ENCODE peak calls at places on chromosomes 12 and 14, in four cellular contexts. E is choroid plexus epithelial cell, U is cardiac muscle cell, Q is astrocyte of the cerebellum. A is an unnamed sample.

GRCh38 chr12:100401660-100402059 is 44.8 kb downstream of the SLC17A8 start:
- DNase-seq in E (peak), U (peak), Q (peak), A (peak)

GRCh38 chr12:116194935-116195431 is 82.5 kb downstream of the MED13L start:
- DNase-seq in E (no peak), U (no peak), Q (no peak), A (no peak)

GRCh38 chr12:32727237-32727636 is 28.5 kb downstream of the YARS2 start:
- DNase-seq in E (peak), U (peak), Q (no peak), A (no peak)

GRCh38 chr12:30847259-30847658 is 79.3 kb upstream of the TSPAN11 start:
- DNase-seq in E (peak), U (peak), Q (peak), A (no peak)

GRCh38 chr12:50401383-50402155 is 884 bp downstream of the LARP4 start:
- DNase-seq in E (peak), U (peak), Q (no peak), A (no peak)

GRCh38 chr14:73460691-73461127 is 2.4 kb upstream of the NUMB start:
- DNase-seq in E (peak), U (peak), Q (no peak), A (no peak)

GRCh38 chr12:93950321-93950720 is 198.1 kb upstream of the PLXNC1 start:
- DNase-seq in E (no peak), U (no peak), Q (no peak), A (no peak)

GRCh38 chr12:20443792-20444191 is 75.5 kb downstream of the PDE3A start:
- DNase-seq in E (no peak), U (no peak), Q (no peak), A (no peak)

GRCh38 chr14:100570726-100571454 is 16.3 kb downstream of the BEGAIN start:
- DNase-seq in E (no peak), U (no peak), Q (no peak), A (no peak)

GRCh38 chr12:570949-571794 is 92.1 kb downstream of the NINJ2 start:
- DNase-seq in E (peak), U (peak), Q (peak), A (peak)

GRCh38 chr14:104935955-104936354 is 11.3 kb downstream of the PLD4 start:
- DNase-seq in E (no peak), U (no peak), Q (no peak), A (no peak)

GRCh38 chr12:51977320-51977753 is 25.8 kb downstream of the ACVR1B start:
- DNase-seq in E (peak), U (peak), Q (no peak), A (no peak)

GRCh38 chr14:90495357-90496276 is 98.8 kb downstream of the CALM1 start:
- DNase-seq in E (peak), U (peak), Q (peak), A (peak)

GRCh38 chr14:73591690-73592448 is at the start of gene ACOT4:
- DNase-seq in E (peak), U (peak), Q (no peak), A (no peak)

GRCh38 chr12:75646329-75646940 is 135.0 kb upstream of the KRR1 start:
- DNase-seq in E (no peak), U (no peak), Q (no peak), A (no peak)

GRCh38 chr12:5429741-5430557 is 2.0 kb upstream of the NTF3 start:
- DNase-seq in E (no peak), U (no peak), Q (no peak), A (no peak)

GRCh38 chr14:20712900-20713299 is 24.3 kb downstream of the ANG start:
- DNase-seq in E (peak), U (no peak), Q (no peak), A (no peak)

GRCh38 chr14:103008126-103008525 is 49.2 kb downstream of the CDC42BPB start:
- DNase-seq in E (no peak), U (no peak), Q (no peak), A (no peak)

GRCh38 chr12:50517456-50518048 is 12.8 kb downstream of the DIP2B start:
- DNase-seq in E (peak), U (peak), Q (no peak), A (peak)

GRCh38 chr12:114167431-114167830 is 201.3 kb upstream of the RBM19 start:
- DNase-seq in E (no peak), U (peak), Q (no peak), A (peak)

GRCh38 chr12:62684586-62685295 is 218.1 kb downstream of the MON2 start:
- DNase-seq in E (no peak), U (peak), Q (no peak), A (peak)

GRCh38 chr12:22333751-22334695 is 484 bp downstream of the ST8SIA1 start:
- DNase-seq in E (no peak), U (no peak), Q (no peak), A (no peak)

GRCh38 chr12:68223067-68223747 is 2.4 kb downstream of the IL26 start:
- DNase-seq in E (peak), U (peak), Q (peak), A (peak)

GRCh38 chr14:89598548-89599186 is 181.6 kb upstream of the FOXN3 start:
- DNase-seq in E (peak), U (no peak), Q (no peak), A (no peak)

GRCh38 chr12:57627504-57628279 is 5.3 kb downstream of the B4GALNT1 start:
- DNase-seq in E (no peak), U (no peak), Q (no peak), A (no peak)

GRCh38 chr12:89353188-89353822 is 1.0 kb upstream of the DUSP6 start:
- DNase-seq in E (peak), U (peak), Q (no peak), A (no peak)

GRCh38 chr14:99041141-99041819 is 230.7 kb downstream of the BCL11B start:
- DNase-seq in E (no peak), U (no peak), Q (no peak), A (no peak)

GRCh38 chr14:105364100-105364708 is 34.1 kb upstream of the TEX22 start:
- DNase-seq in E (peak), U (peak), Q (no peak), A (no peak)

GRCh38 chr12:76976777-76977465 is 88.4 kb downstream of the E2F7 start:
- DNase-seq in E (peak), U (no peak), Q (no peak), A (peak)

GRCh38 chr12:98595152-98595988 is 1.9 kb downstream of the SLC25A3 start:
- DNase-seq in E (peak), U (peak), Q (peak), A (peak)

GRCh38 chr12:61750604-61751003 is 509.6 kb upstream of the USP15 start:
- DNase-seq in E (peak), U (peak), Q (no peak), A (no peak)

GRCh38 chr12:19779393-19780056 is 340.2 kb downstream of the AEBP2 start:
- DNase-seq in E (peak), U (peak), Q (no peak), A (no peak)

GRCh38 chr12:93773122-93773871 is 96.1 kb downstream of the CRADD start:
- DNase-seq in E (peak), U (peak), Q (no peak), A (no peak)

GRCh38 chr14:89963288-89963978 is 7.7 kb downstream of the TDP1 start:
- DNase-seq in E (no peak), U (no peak), Q (no peak), A (no peak)

GRCh38 chr12:48997719-48998496 is 1.3 kb downstream of the DDN start:
- DNase-seq in E (no peak), U (no peak), Q (no peak), A (no peak)

GRCh38 chr14:23339506-23340268 is 13.0 kb downstream of the SLC22A17 start:
- DNase-seq in E (no peak), U (no peak), Q (no peak), A (no peak)

GRCh38 chr14:96040836-96041371 is 1.7 kb downstream of the C14orf132 start:
- DNase-seq in E (peak), U (no peak), Q (no peak), A (no peak)
- H3K4me3 ChIP-seq in E (peak), U (no peak), Q (peak), A (peak)

DNA sequence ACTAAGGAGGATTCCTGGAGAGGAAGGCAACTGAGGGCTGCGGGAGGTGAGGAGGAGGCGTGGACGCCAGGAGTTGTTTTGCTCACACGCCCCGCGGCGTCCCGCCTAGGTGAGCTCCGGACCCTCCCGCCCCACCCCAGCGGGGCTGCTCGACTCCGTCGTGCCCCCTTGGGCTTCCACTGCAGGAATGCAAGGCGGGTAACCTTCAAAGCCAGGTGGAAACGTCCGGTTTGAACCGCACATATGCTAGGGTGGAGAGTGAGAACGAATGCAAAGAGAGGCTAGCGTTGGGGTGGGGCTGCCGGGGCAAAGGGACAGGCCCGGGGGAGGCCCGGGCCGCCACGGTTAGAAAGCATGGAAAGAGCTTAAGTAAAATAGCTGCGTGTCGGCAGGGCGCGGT is 5.4 kb upstream of the DPPA3 start:
- DNase-seq in E (no peak), U (no peak), Q (no peak), A (no peak)
- H3K4me3 ChIP-seq in E (no peak), U (no peak), Q (no peak), A (no peak)

GRCh38 chr14:37196604-37197420 is 925 bp upstream of the MIPOL1 start:
- DNase-seq in E (no peak), U (no peak), Q (no peak), A (no peak)
- H3K4me3 ChIP-seq in E (peak), U (peak), Q (peak), A (peak)

GRCh38 chr14:77183896-77184295 is 2.3 kb downstream of the TMEM63C start:
- DNase-seq in E (no peak), U (no peak), Q (no peak), A (no peak)

GRCh38 chr14:77184396-77185092 is 2.9 kb downstream of the TMEM63C start:
- DNase-seq in E (no peak), U (no peak), Q (no peak), A (no peak)

GRCh38 chr14:77185093-77185465 is 3.5 kb downstream of the TMEM63C start:
- DNase-seq in E (no peak), U (no peak), Q (no peak), A (no peak)

GRCh38 chr14:77181124-77181602 is 435 bp upstream of the TMEM63C start:
- DNase-seq in E (no peak), U (no peak), Q (no peak), A (no peak)

DNA sequence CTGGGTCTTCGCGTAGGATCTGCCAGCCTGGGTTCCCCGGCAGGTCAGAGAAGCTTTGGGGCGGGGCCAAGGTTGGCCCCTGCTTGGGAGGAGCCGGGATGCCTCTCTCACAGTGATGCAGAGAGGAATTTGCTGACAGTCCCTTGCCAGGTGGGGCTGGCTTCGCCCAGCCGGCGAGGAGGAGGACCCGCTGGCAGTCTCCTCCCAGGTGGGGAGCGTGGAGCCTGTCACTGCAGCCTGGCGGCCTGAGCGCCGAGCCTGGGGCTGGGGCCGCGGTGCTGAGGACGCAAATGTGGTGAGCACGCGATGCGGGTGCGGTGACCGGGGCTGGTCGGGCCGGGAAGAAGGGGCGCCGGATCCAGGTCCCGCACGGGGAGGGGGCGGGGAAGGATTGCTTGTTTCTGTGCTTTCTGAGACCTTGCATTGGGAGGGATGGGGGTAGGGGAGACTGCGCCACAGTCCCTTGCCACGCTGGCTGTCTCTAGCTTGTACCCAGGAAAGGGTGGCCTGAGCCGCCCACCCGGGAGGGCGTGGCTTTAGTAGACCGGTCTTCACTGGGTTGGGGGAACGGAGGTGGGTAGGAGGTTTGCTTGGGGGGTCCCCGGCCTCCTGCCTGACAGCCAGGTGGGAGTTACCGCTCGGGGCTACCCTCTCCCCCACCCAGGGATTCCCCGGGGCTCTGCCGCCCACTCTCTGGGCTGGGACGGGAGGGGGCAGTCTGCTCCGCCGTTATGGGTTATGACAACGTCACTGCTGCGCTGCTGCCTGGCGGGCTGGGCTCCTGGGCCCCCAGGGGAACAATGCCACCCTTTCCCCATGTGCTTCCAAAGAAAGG is at the start of gene TMEM63C:
- DNase-seq in E (peak), U (peak), Q (no peak), A (no peak)
- H3K4me3 ChIP-seq in E (peak), U (peak), Q (peak), A (peak)

GRCh38 chr12:123972448-123973401 is at the start of the genes CCDC92 and ZNF664:
- DNase-seq in E (peak), U (peak), Q (peak), A (peak)

GRCh38 chr12:123973552-123974341 is 732 bp downstream of the ZNF664 start:
- DNase-seq in E (no peak), U (peak), Q (no peak), A (no peak)

GRCh38 chr12:123967121-123967586 is 5.5 kb downstream of the CCDC92 start:
- DNase-seq in E (no peak), U (no peak), Q (no peak), A (no peak)

GRCh38 chr12:123971770-123972447 is 722 bp downstream of the CCDC92 start:
- DNase-seq in E (peak), U (peak), Q (peak), A (no peak)

GRCh38 chr12:123971449-123971769 is 1.2 kb downstream of the CCDC92 start:
- DNase-seq in E (no peak), U (no peak), Q (no peak), A (no peak)
- H3K4me3 ChIP-seq in E (peak), U (peak), Q (peak), A (peak)

GRCh38 chr14:21891921-21892320 is 218.3 kb upstream of the OR4E1 start:
- DNase-seq in E (no peak), U (no peak), Q (no peak), A (no peak)

GRCh38 chr14:21894003-21894897 is 220.6 kb upstream of the OR4E1 start:
- DNase-seq in E (peak), U (peak), Q (no peak), A (no peak)
- H3K4me3 ChIP-seq in E (no peak), U (no peak), Q (no peak), A (no peak)

GRCh38 chr14:71439247-71439646 is 493.0 kb upstream of the RGS6 start:
- DNase-seq in E (no peak), U (no peak), Q (no peak), A (no peak)
- H3K4me3 ChIP-seq in E (no peak), U (no peak), Q (no peak), A (no peak)

DNA sequence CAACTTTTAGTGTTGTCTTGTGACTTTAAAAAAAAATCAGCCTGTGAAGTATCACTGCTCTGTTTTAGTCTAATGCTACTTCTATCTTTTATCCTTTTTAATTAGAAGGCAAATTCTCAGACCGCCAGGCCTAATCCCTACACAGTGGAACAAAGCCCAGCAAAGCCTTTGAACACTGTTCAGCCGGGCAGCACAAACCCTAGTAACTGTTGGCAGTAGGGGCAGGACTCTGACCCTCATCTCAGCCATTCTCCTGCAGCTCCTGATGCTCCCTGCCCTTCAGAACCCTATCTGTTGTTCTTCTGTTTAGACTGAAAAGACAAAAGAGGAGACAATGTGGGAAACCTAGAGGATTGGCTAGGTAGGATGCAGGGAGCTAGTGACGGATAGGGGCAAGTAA is 78.0 kb upstream of the OTX2 start:
- DNase-seq in E (no peak), U (no peak), Q (no peak), A (no peak)
- H3K4me3 ChIP-seq in E (no peak), U (no peak), Q (no peak), A (no peak)

GRCh38 chr12:56224954-56225353 is 812 bp downstream of the NABP2 start:
- DNase-seq in E (no peak), U (no peak), Q (no peak), A (no peak)

GRCh38 chr12:56224102-56224701 is at the start of gene NABP2:
- DNase-seq in E (peak), U (peak), Q (peak), A (peak)

GRCh38 chr12:56221757-56222530 is at the start of gene RNF41:
- DNase-seq in E (peak), U (peak), Q (peak), A (peak)

GRCh38 chr12:56222531-56222895 is 791 bp upstream of the RNF41 start:
- DNase-seq in E (no peak), U (no peak), Q (no peak), A (no peak)

DNA sequence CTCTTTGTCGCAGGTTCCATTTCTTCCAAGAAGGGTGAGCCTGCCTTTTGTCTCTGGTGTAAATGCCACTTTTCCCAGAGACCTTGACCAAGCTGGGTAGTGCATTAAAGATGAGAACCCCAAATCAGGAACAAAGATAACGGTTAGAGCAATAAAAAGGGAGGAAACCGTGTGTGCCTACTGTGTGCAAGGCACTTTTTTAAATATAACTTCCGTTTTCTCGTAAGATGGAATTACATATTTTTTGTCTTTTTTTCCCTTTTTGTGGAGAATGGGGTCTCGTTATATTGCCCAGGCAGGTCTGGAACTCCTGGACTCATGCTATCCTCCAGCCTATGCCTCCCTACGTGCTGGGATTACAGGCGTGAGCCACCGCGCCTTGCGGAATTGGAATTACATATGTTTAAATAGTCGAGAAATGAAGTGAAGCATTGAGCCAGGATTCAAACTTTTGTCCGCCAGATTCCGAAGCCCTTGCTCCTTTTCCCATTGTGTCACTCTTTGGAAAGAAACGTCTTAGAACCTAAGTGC is 506 bp upstream of the NABP2 start:
- DNase-seq in E (no peak), U (no peak), Q (no peak), A (no peak)
- H3K4me3 ChIP-seq in E (peak), U (no peak), Q (no peak), A (peak)

GRCh38 chr14:101784631-101785030 is 23.1 kb downstream of the PPP2R5C start:
- DNase-seq in E (no peak), U (no peak), Q (no peak), A (no peak)

GRCh38 chr14:101791919-101792572 is 30.5 kb downstream of the PPP2R5C start:
- DNase-seq in E (peak), U (peak), Q (peak), A (no peak)

GRCh38 chr14:101789222-101789621 is 27.7 kb downstream of the PPP2R5C start:
- DNase-seq in E (no peak), U (no peak), Q (no peak), A (no peak)

GRCh38 chr14:101788016-101788695 is 26.6 kb downstream of the PPP2R5C start:
- DNase-seq in E (no peak), U (no peak), Q (no peak), A (no peak)

DNA sequence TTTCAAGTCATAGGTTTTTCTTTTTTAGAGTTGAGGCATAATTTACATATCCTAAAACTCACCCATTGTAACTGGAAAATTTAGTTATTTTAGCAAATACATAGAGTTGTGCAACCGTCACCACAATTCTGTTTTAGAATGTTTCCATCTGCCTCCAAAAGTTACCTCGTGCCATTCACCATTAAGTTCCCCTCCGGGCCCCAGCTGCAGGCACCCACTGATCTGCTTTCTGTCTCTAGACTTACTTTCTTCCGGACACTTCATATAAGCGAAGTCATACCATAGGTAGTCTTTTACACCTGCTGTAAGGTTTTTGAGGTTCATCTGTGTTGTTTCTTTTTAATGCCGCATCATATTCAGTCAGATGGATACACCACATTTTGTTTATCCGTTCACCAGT is 28.7 kb downstream of the PPP2R5C start:
- DNase-seq in E (no peak), U (no peak), Q (no peak), A (no peak)
- H3K4me3 ChIP-seq in E (no peak), U (no peak), Q (no peak), A (no peak)

A was measured in skeletal muscle cell.